ENCODE peak calls at places on chromosomes 1 and 21, in seven cellular contexts. Z is type B pancreatic cell, E is fibroblast of mammary gland, N is sigmoid colon, C is sciatic nerve, S is fibroblast of the aortic adventitia, U is NCI-H748 treated with DMSO at 0.1 percent for 48 hours. M is an unnamed sample.
A peak's percentile ranks its signal among the peaks of the same experiment; 100 is the strongest.

GRCh38 chr1:230922620-230923019 is 54.3 kb upstream of the C1orf198 start:
- DNase-seq in C (no peak), E (peak; percentile 8), U (no peak), N (no peak), Z (no peak), S (no peak), M (no peak)

GRCh38 chr1:16266411-16267118 is 29.6 kb upstream of the CPLANE2 start:
- DNase-seq in U (no peak), S (peak; percentile 71), C (no peak), N (no peak), E (no peak), Z (no peak), M (no peak)

GRCh38 chr1:233183226-233184020 is 112.1 kb downstream of the PCNX2 start:
- DNase-seq in Z (no peak), S (no peak), C (no peak), N (no peak), U (no peak), E (peak; percentile 19), M (no peak)

GRCh38 chr1:96416690-96417444 is 304.7 kb upstream of the PTBP2 start:
- DNase-seq in E (peak; percentile 25), C (no peak), U (no peak), S (peak; percentile 22), Z (no peak), N (no peak), M (no peak)

GRCh38 chr1:182304218-182305016 is 87.2 kb downstream of the GLUL start:
- DNase-seq in U (no peak), E (peak; percentile 50), N (no peak), S (no peak), Z (no peak), C (no peak), M (no peak)

GRCh38 chr21:34775793-34776192 is 107.0 kb downstream of the CLIC6 start:
- DNase-seq in E (no peak), U (no peak), Z (no peak), C (no peak), S (no peak), N (no peak), M (no peak)

GRCh38 chr1:228515200-228515834 is 28.1 kb downstream of the RNF187 start:
- DNase-seq in E (peak; percentile 60), N (no peak), C (peak; percentile 57), S (peak; percentile 71), U (no peak), Z (peak; percentile 34), M (peak; percentile 78)

GRCh38 chr1:24705260-24706073 is 39.8 kb upstream of the CLIC4 start:
- DNase-seq in C (peak; percentile 91), U (peak; percentile 86), Z (peak; percentile 82), E (peak; percentile 92), S (peak; percentile 93), N (peak; percentile 84), M (peak; percentile 76)

GRCh38 chr1:110003747-110004428 is 19.3 kb downstream of the AHCYL1 start:
- DNase-seq in S (peak; percentile 99), U (no peak), N (peak; percentile 92), E (peak; percentile 98), C (no peak), Z (no peak), M (peak; percentile 88)

GRCh38 chr1:160584784-160585183 is 5.5 kb upstream of the CD84 start:
- DNase-seq in C (no peak), S (no peak), Z (no peak), U (no peak), N (no peak), E (no peak), M (no peak)

GRCh38 chr1:162696286-162696862 is 64.1 kb downstream of the DDR2 start:
- DNase-seq in Z (peak; percentile 77), S (peak; percentile 97), N (peak; percentile 95), U (peak; percentile 90), E (peak; percentile 95), C (peak; percentile 80), M (peak; percentile 78)

GRCh38 chr1:156504062-156504813 is 3.7 kb upstream of the MEF2D start:
- DNase-seq in N (no peak), Z (no peak), C (peak; percentile 37), U (no peak), S (no peak), E (no peak), M (no peak)

GRCh38 chr21:46153259-46154154 is 1.9 kb downstream of the FTCD start:
- DNase-seq in N (peak; percentile 71), Z (peak; percentile 76), U (no peak), C (peak; percentile 78), E (no peak), S (peak; percentile 54), M (peak; percentile 93)

GRCh38 chr1:106699436-106699835 is 357.0 kb upstream of the PRMT6 start:
- DNase-seq in C (no peak), S (peak; percentile 16), U (no peak), N (no peak), E (peak; percentile 82), Z (no peak), M (no peak)

GRCh38 chr1:172477741-172478140 is 33.9 kb upstream of the PIGC start:
- DNase-seq in Z (no peak), C (no peak), U (no peak), E (no peak), S (no peak), N (no peak), M (no peak)

GRCh38 chr1:83932693-83933092 is 66.2 kb downstream of the TTLL7 start:
- DNase-seq in Z (no peak), C (no peak), E (no peak), N (no peak), S (no peak), U (no peak), M (no peak)

GRCh38 chr1:168320805-168321577 is 40.3 kb downstream of the TBX19 start:
- DNase-seq in Z (no peak), N (peak; percentile 85), C (no peak), E (peak; percentile 94), S (peak; percentile 94), U (no peak), M (peak; percentile 78)

GRCh38 chr1:234731371-234732085 is 121.5 kb upstream of the IRF2BP2 start:
- DNase-seq in E (peak; percentile 92), N (peak; percentile 67), U (no peak), Z (no peak), C (peak; percentile 58), S (peak; percentile 73), M (peak; percentile 76)

GRCh38 chr1:30856260-30856790 is 52.2 kb downstream of the SDC3 start:
- DNase-seq in E (peak; percentile 19), Z (no peak), U (peak; percentile 66), N (no peak), S (peak; percentile 28), C (no peak), M (peak; percentile 33)

GRCh38 chr1:82778612-82779011 is 977.9 kb downstream of the ADGRL2 start:
- DNase-seq in C (no peak), Z (no peak), E (peak; percentile 4), N (no peak), U (no peak), S (no peak), M (no peak)